ENCODE peak calls at places on chromosomes 11 and 22, in five cellular contexts. D, B, C, M and Z are unnamed samples.
A peak's percentile ranks its signal among the peaks of the same experiment; 100 is the strongest.

GRCh38 chr11:66278396-66279091 is 569 bp downstream of the CNIH2 start:
- DNase-seq in D (no peak), B (no peak), C (no peak), M (peak; percentile 65), Z (no peak)

GRCh38 chr22:20979243-20979809 is 2.8 kb upstream of the LZTR1 start:
- DNase-seq in D (peak; percentile 83), B (peak; percentile 59), C (peak; percentile 75), M (peak; percentile 79), Z (peak; percentile 60)

GRCh38 chr22:28283025-28283654 is 364.1 kb upstream of the PITPNB start:
- DNase-seq in D (no peak), B (no peak), C (no peak), M (no peak), Z (peak; percentile 8)

GRCh38 chr11:132911186-132911585 is 621.1 kb downstream of the OPCML start:
- DNase-seq in D (peak; percentile 72), B (no peak), C (no peak), M (no peak), Z (no peak)

GRCh38 chr22:17777005-17777716 is 2.9 kb upstream of the BID start:
- DNase-seq in D (peak; percentile 88), B (no peak), C (peak; percentile 32), M (no peak), Z (no peak)

GRCh38 chr22:30985561-30986208 is 16.6 kb downstream of the TUG1 start:
- DNase-seq in D (no peak), B (no peak), C (no peak), M (no peak), Z (no peak)

GRCh38 chr11:88508808-88509581 is 171.5 kb upstream of the CTSC start:
- DNase-seq in D (no peak), B (no peak), C (peak; percentile 70), M (peak; percentile 71), Z (no peak)

GRCh38 chr11:103832762-103833161 is 203.7 kb upstream of the DDI1 start:
- DNase-seq in D (no peak), B (no peak), C (no peak), M (no peak), Z (no peak)

GRCh38 chr11:33475999-33476398 is 218.8 kb downstream of the HIPK3 start:
- DNase-seq in D (no peak), B (no peak), C (no peak), M (no peak), Z (no peak)

GRCh38 chr11:7639643-7640025 is 33.7 kb downstream of the CYB5R2 start:
- DNase-seq in D (peak; percentile 78), B (peak; percentile 34), C (no peak), M (no peak), Z (no peak)

GRCh38 chr22:46390652-46391301 is 55.3 kb downstream of the TRMU start:
- DNase-seq in D (peak; percentile 59), B (peak; percentile 29), C (peak; percentile 76), M (peak; percentile 95), Z (peak; percentile 71)

GRCh38 chr11:128405693-128406364 is 181.5 kb downstream of the ETS1 start:
- DNase-seq in D (no peak), B (no peak), C (no peak), M (no peak), Z (no peak)

GRCh38 chr22:37406836-37407235 is 20.4 kb downstream of the ELFN2 start:
- DNase-seq in D (no peak), B (no peak), C (no peak), M (no peak), Z (no peak)

GRCh38 chr11:30546334-30546733 is 39.8 kb downstream of the MPPED2 start:
- DNase-seq in D (no peak), B (no peak), C (no peak), M (no peak), Z (no peak)

GRCh38 chr11:130023204-130023603 is 20.6 kb upstream of the PRDM10 start:
- DNase-seq in D (no peak), B (no peak), C (no peak), M (no peak), Z (no peak)

GRCh38 chr11:130076774-130077481 is 7.2 kb downstream of the APLP2 start:
- DNase-seq in D (no peak), B (no peak), C (no peak), M (no peak), Z (no peak)

GRCh38 chr11:13260963-13261599 is 16.5 kb upstream of the BMAL1 start:
- DNase-seq in D (no peak), B (peak; percentile 34), C (peak; percentile 66), M (no peak), Z (peak; percentile 21)

GRCh38 chr11:119018074-119018938 is at the start of the genes RPS25 and TRAPPC4:
- DNase-seq in D (peak; percentile 98), B (peak; percentile 94), C (peak; percentile 96), M (peak; percentile 96), Z (peak; percentile 93)

GRCh38 chr22:36221799-36222751 is 17.3 kb downstream of the APOL2 start:
- DNase-seq in D (peak; percentile 80), B (peak; percentile 62), C (no peak), M (no peak), Z (peak; percentile 51)

GRCh38 chr11:47716692-47717091 is 1.5 kb upstream of the AGBL2 start:
- DNase-seq in D (no peak), B (no peak), C (no peak), M (no peak), Z (no peak)

GRCh38 chr11:10722307-10722706 is 28.7 kb upstream of the CTR9 start:
- DNase-seq in D (no peak), B (no peak), C (no peak), M (no peak), Z (no peak)

GRCh38 chr22:39238124-39238466 is 6.7 kb downstream of the PDGFB start:
- DNase-seq in D (no peak), B (no peak), C (no peak), M (no peak), Z (no peak)
- H3K27me3 ChIP-seq in D (peaks cover 18% of the 10 kb centered on the region), B (no peaks in the 10 kb centered on the region), C (no peaks in the 10 kb centered on the region), M (no peaks in the 10 kb centered on the region), Z (no peaks in the 10 kb centered on the region)

GRCh38 chr11:2553886-2554285 is 109.1 kb downstream of the KCNQ1 start:
- DNase-seq in D (peak; percentile 26), B (no peak), C (no peak), M (no peak), Z (no peak)
- H3K27me3 ChIP-seq in D (no peaks in the 10 kb centered on the region), B (no peaks in the 10 kb centered on the region), C (no peaks in the 10 kb centered on the region), M (no peaks in the 10 kb centered on the region), Z (no peaks in the 10 kb centered on the region)

DNA sequence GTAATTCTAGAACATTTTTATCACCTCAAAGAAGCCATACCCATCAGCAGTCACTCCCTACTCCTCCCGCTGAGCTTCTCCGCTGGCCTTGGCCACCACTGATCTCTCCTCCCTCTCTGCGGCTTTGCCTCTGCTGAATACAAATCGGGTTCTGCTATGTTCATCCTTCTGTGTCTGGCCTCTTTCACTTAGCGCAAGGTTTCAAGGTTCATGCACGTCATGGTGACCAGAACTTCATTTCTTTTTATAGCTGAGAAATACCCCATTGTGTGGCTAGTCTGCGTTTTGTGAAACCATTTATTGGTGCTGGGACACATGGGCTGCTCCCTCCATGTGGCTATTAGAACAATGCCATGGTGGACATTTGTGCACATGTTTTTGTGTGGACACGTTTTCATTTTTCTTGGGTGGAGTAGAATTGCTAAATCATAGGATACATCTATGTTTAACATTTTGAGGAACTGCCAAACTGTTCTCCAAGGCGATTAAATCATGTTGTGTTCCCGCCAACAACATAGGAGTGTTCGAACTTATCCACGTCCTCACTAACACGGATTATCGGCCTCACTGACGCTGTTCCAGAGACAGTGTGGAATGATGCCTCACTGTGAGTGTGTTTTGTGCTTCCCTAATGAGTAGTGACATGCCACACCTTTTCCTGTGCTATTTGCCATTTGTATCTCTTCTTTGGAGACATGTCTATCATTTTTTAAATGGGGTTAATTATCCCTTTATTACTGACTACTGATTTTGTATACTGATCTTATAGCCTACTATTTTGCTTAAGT is 24.2 kb upstream of the KRTAP5-6 start:
- DNase-seq in D (no peak), B (no peak), C (no peak), M (no peak), Z (no peak)
- H3K27me3 ChIP-seq in D (no peaks in the 10 kb centered on the region), B (peaks cover 3% of the 10 kb centered on the region), C (peaks cover 12% of the 10 kb centered on the region), M (no peaks in the 10 kb centered on the region), Z (peaks cover 42% of the 10 kb centered on the region)

GRCh38 chr22:22834783-22835182 is 52.8 kb upstream of the IGLL5 start:
- DNase-seq in D (no peak), B (no peak), C (no peak), M (no peak), Z (no peak)

GRCh38 chr22:22830957-22831688 is 56.5 kb upstream of the IGLL5 start:
- DNase-seq in D (no peak), B (no peak), C (no peak), M (no peak), Z (no peak)

GRCh38 chr22:22834204-22834603 is 53.4 kb upstream of the IGLL5 start:
- DNase-seq in D (no peak), B (no peak), C (no peak), M (no peak), Z (no peak)

GRCh38 chr22:22833488-22833887 is 54.1 kb upstream of the IGLL5 start:
- DNase-seq in D (no peak), B (no peak), C (no peak), M (no peak), Z (no peak)

DNA sequence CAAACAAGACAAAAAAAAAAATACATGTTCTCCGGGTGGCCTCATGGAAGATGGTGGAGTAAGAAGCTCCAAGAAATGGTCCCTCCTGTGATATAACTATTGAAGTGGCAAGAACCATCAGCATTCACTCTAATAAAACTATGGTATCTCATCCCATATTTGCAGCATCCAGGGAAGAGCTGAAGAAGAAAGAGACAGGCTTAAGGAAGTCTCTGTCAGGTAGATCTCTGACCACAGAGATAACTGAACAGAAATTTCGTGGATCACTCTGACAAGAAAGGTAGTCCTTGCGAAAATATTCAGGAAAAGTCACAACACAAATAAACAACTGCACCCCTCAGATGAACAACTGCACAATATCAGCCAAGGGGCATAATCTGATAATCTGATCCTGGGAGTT is 54.6 kb upstream of the IGLL5 start:
- DNase-seq in D (no peak), B (no peak), C (no peak), M (no peak), Z (no peak)
- H3K27me3 ChIP-seq in D (no peaks in the 10 kb centered on the region), B (no peaks in the 10 kb centered on the region), C (no peaks in the 10 kb centered on the region), M (no peaks in the 10 kb centered on the region), Z (no peaks in the 10 kb centered on the region)

DNA sequence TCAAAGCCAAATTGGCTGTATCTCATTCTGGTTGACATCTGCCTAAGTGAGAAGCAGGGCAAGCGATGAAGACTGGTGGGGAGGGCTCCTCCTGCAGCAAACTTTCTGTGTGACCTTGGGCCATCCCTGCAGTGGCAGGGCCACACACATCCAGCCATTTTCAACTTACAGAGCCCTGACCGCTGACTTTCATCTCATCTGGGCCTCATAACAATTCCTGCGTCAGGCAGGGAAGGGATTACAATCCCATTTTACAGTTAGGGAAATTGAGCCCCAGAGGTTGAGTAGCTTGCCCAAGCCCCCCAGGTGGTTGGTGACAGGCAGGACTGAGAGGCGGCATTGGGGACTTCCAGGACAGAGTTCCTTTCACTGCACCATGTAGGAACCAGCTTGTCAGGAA is 21.9 kb downstream of the TPBGL start:
- DNase-seq in D (peak; percentile 27), B (no peak), C (no peak), M (no peak), Z (no peak)
- H3K27me3 ChIP-seq in D (no peaks in the 10 kb centered on the region), B (no peaks in the 10 kb centered on the region), C (no peaks in the 10 kb centered on the region), M (no peaks in the 10 kb centered on the region), Z (peaks cover 9% of the 10 kb centered on the region)